ENCODE peak calls at places on chromosome 1, in four cellular contexts. Z is stimulated activated CD4-positive, alpha-beta T cell treated with anti-CD3 and anti-CD28 coated beads, TNF-alpha, amount 100 ng/mL, for 1 hour; B is HL-60; V is Kasumi-1. M is an unnamed sample.

GRCh38 chr1:14320986-14321385 is 277.5 kb upstream of the KAZN start:
- DNase-seq in Z (no peak), B (no peak), V (no peak), M (no peak)

GRCh38 chr1:150003826-150004225 is 6.7 kb downstream of the OTUD7B start:
- DNase-seq in Z (no peak), B (no peak), V (no peak), M (no peak)

GRCh38 chr1:14260480-14260879 is 338.0 kb upstream of the KAZN start:
- DNase-seq in Z (no peak), B (no peak), V (no peak), M (no peak)

GRCh38 chr1:15993666-15994065 is 10.4 kb upstream of the SRARP start:
- DNase-seq in Z (no peak), B (no peak), V (no peak), M (no peak)

GRCh38 chr1:110235181-110235838 is 25.2 kb downstream of the KCNC4 start:
- DNase-seq in Z (no peak), B (no peak), V (no peak), M (peak; percentile 2)

GRCh38 chr1:56297948-56298347 is 281.4 kb downstream of the PLPP3 start:
- DNase-seq in Z (no peak), B (no peak), V (no peak), M (no peak)

GRCh38 chr1:154776339-154776605 is 93.8 kb downstream of the KCNN3 start:
- DNase-seq in Z (no peak), B (no peak), V (no peak), M (no peak)

GRCh38 chr1:9826616-9827015 is 2.9 kb upstream of the CLSTN1 start:
- DNase-seq in Z (no peak), B (no peak), V (no peak), M (no peak)

GRCh38 chr1:60265560-60266535 is 192.3 kb upstream of the C1orf87 start:
- DNase-seq in Z (no peak), B (no peak), V (no peak), M (peak; percentile 76)

GRCh38 chr1:214401666-214402065 is 120.7 kb downstream of the SMYD2 start:
- DNase-seq in Z (no peak), B (no peak), V (no peak), M (no peak)

GRCh38 chr1:42319871-42320484 is 15.1 kb downstream of the FOXJ3 start:
- DNase-seq in Z (no peak), B (no peak), V (no peak), M (no peak)

GRCh38 chr1:88327391-88328267 is 356.4 kb upstream of the PKN2 start:
- DNase-seq in Z (no peak), B (no peak), V (peak; percentile 37), M (peak; percentile 93)

GRCh38 chr1:56477164-56478111 is 101.9 kb downstream of the PLPP3 start:
- DNase-seq in Z (no peak), B (no peak), V (peak; percentile 16), M (peak; percentile 57)

GRCh38 chr1:50659107-50659628 is 235.9 kb upstream of the DMRTA2 start:
- DNase-seq in Z (no peak), B (no peak), V (no peak), M (no peak)

GRCh38 chr1:182084487-182085316 is 23.2 kb upstream of the ZNF648 start:
- DNase-seq in Z (peak; percentile 68), B (peak; percentile 89), V (peak; percentile 80), M (peak; percentile 70)

GRCh38 chr1:113210248-113210647 is 137.2 kb downstream of the LRIG2 start:
- DNase-seq in Z (no peak), B (no peak), V (no peak), M (no peak)

GRCh38 chr1:7046314-7046713 is 261.1 kb downstream of the CAMTA1 start:
- DNase-seq in Z (no peak), B (no peak), V (peak; percentile 39), M (peak; percentile 76)

GRCh38 chr1:154404511-154404931 is 622 bp upstream of the IL6R start:
- DNase-seq in Z (no peak), B (peak; percentile 51), V (peak; percentile 23), M (no peak)

GRCh38 chr1:34460193-34460592 is 283.5 kb downstream of the C1orf94 start:
- DNase-seq in Z (peak; percentile 13), B (peak; percentile 41), V (peak; percentile 2), M (no peak)

GRCh38 chr1:90356101-90356500 is 361.0 kb downstream of the BARHL2 start:
- DNase-seq in Z (no peak), B (no peak), V (no peak), M (no peak)

GRCh38 chr1:98386675-98387440 is 274.7 kb upstream of the SNX7 start:
- DNase-seq in Z (no peak), B (no peak), V (no peak), M (no peak)

GRCh38 chr1:67227196-67227595 is 60.9 kb downstream of the IL23R start:
- DNase-seq in Z (no peak), B (no peak), V (no peak), M (peak; percentile 3)

GRCh38 chr1:91523462-91523861 is 22.8 kb downstream of the CDC7 start:
- DNase-seq in Z (no peak), B (no peak), V (no peak), M (no peak)

GRCh38 chr1:69947837-69948236 is 257.5 kb downstream of the LRRC40 start:
- DNase-seq in Z (no peak), B (no peak), V (no peak), M (peak; percentile 8)

GRCh38 chr1:29417971-29418370 is 181.6 kb downstream of the PTPRU start:
- DNase-seq in Z (no peak), B (no peak), V (no peak), M (no peak)

GRCh38 chr1:151145158-151146071 is 1.0 kb downstream of the SEMA6C start:
- DNase-seq in Z (no peak), B (no peak), V (no peak), M (no peak)

GRCh38 chr1:19942657-19943056 is 19.2 kb upstream of the PLA2G2E start:
- DNase-seq in Z (no peak), B (no peak), V (no peak), M (no peak)

GRCh38 chr1:221439008-221439733 is 302.7 kb downstream of the DUSP10 start:
- DNase-seq in Z (no peak), B (peak; percentile 3), V (no peak), M (peak; percentile 78)

GRCh38 chr1:23592209-23592905 is 33.1 kb upstream of the ID3 start:
- DNase-seq in Z (no peak), B (no peak), V (no peak), M (no peak)